ENCODE peak calls at places on chromosome 5, in four cellular contexts. Z is K562, D is HepG2, S is GM12878. P is an unnamed sample.

GRCh38 chr5:64026493-64026892 is 64.2 kb upstream of the HTR1A start:
- DNase-seq in S (no peak), D (no peak), Z (no peak), P (no peak)

GRCh38 chr5:172845190-172845975 is 11.3 kb downstream of the ERGIC1 start:
- DNase-seq in D (no peak), S (no peak), Z (no peak), P (no peak)

GRCh38 chr5:15550502-15551115 is 50.6 kb downstream of the FBXL7 start:
- DNase-seq in Z (no peak), S (no peak), D (no peak), P (no peak)

GRCh38 chr5:68544656-68545565 is 329.4 kb downstream of the PIK3R1 start:
- DNase-seq in S (no peak), D (no peak), Z (no peak), P (no peak)

GRCh38 chr5:160438316-160439204 is 16.9 kb downstream of the PTTG1 start:
- DNase-seq in S (peak), D (peak), Z (peak), P (peak)

GRCh38 chr5:105508519-105508918 is 1945.9 kb upstream of the NUDT12 start:
- DNase-seq in Z (no peak), S (no peak), D (no peak), P (no peak)

GRCh38 chr5:17289681-17290619 is 72.5 kb downstream of the BASP1 start:
- DNase-seq in D (no peak), S (no peak), Z (no peak), P (no peak)

GRCh38 chr5:55096186-55096585 is 6.3 kb upstream of the GZMA start:
- DNase-seq in D (no peak), Z (no peak), S (no peak), P (no peak)

GRCh38 chr5:110270-110888 is 18.4 kb downstream of the PLEKHG4B start:
- DNase-seq in S (no peak), D (no peak), Z (no peak), P (no peak)

GRCh38 chr5:134006119-134006514 is 1.3 kb upstream of the VDAC1 start:
- DNase-seq in S (no peak), D (no peak), Z (no peak), P (no peak)

GRCh38 chr5:154346427-154346826 is 99.4 kb upstream of the SAP30L start:
- DNase-seq in S (no peak), D (no peak), Z (no peak), P (no peak)

GRCh38 chr5:180284161-180284560 is 7.7 kb downstream of the MAPK9 start:
- DNase-seq in D (no peak), Z (no peak), S (no peak), P (no peak)

GRCh38 chr5:145943674-145944121 is 7.3 kb downstream of the SH3RF2 start:
- DNase-seq in S (no peak), Z (no peak), D (no peak), P (no peak)

GRCh38 chr5:148843510-148844318 is 17.3 kb downstream of the ADRB2 start:
- DNase-seq in S (no peak), D (no peak), Z (no peak), P (no peak)

GRCh38 chr5:111859533-111860270 is 102.7 kb upstream of the NREP start:
- DNase-seq in Z (no peak), D (no peak), S (no peak), P (no peak)

GRCh38 chr5:126492939-126493338 is 69.7 kb downstream of the GRAMD2B start:
- DNase-seq in D (peak), S (no peak), Z (peak), P (no peak)

GRCh38 chr5:179494774-179495173 is 55.6 kb upstream of the RUFY1 start:
- DNase-seq in D (no peak), Z (no peak), S (no peak), P (no peak)

GRCh38 chr5:44779167-44779566 is 29.6 kb upstream of the MRPS30 start:
- DNase-seq in S (no peak), Z (no peak), D (no peak), P (no peak)

GRCh38 chr5:9108156-9108555 is 437.7 kb downstream of the SEMA5A start:
- DNase-seq in Z (no peak), S (no peak), D (no peak), P (peak)

GRCh38 chr5:97534166-97534565 is 351.1 kb upstream of the RIOK2 start:
- DNase-seq in D (peak), S (no peak), Z (peak), P (peak)

GRCh38 chr5:178309271-178310008 is 76.8 kb upstream of the PHYKPL start:
- DNase-seq in Z (no peak), D (no peak), S (no peak), P (no peak)

GRCh38 chr5:37275521-37275920 is 26.3 kb upstream of the CPLANE1 start:
- DNase-seq in S (no peak), D (peak), Z (no peak), P (no peak)

GRCh38 chr5:102049517-102049916 is 246.6 kb downstream of the SLCO4C1 start:
- DNase-seq in S (no peak), D (no peak), Z (no peak), P (no peak)

GRCh38 chr5:135857630-135858311 is 23.3 kb downstream of the SLC25A48 start:
- DNase-seq in Z (no peak), D (no peak), S (no peak), P (no peak)

GRCh38 chr5:109485030-109485429 is 75.3 kb upstream of the PJA2 start:
- DNase-seq in Z (peak), S (no peak), D (peak), P (peak)

GRCh38 chr5:145847499-145848497 is 12.7 kb upstream of the PRELID2 start:
- DNase-seq in Z (no peak), D (no peak), S (no peak), P (no peak)

GRCh38 chr5:172666251-172666650 is 25.2 kb downstream of the NEURL1B start:
- DNase-seq in S (no peak), D (peak), Z (peak), P (no peak)

GRCh38 chr5:61951295-61951694 is 354.7 kb upstream of the KIF2A start:
- DNase-seq in Z (no peak), S (no peak), D (no peak), P (no peak)

GRCh38 chr5:21810737-21811316 is 1042.3 kb downstream of the CDH12 start:
- DNase-seq in D (peak), Z (peak), S (no peak), P (no peak)

GRCh38 chr5:150172147-150172546 is 5.6 kb downstream of the CDX1 start:
- DNase-seq in S (no peak), Z (no peak), D (no peak), P (no peak)

GRCh38 chr5:81140942-81141341 is 92.2 kb upstream of the CKMT2 start:
- DNase-seq in D (no peak), S (no peak), Z (no peak), P (peak)

GRCh38 chr5:110736763-110737162 is 2.0 kb upstream of the SLC25A46 start:
- DNase-seq in S (no peak), D (no peak), Z (no peak), P (no peak)

GRCh38 chr5:20680718-20681302 is 692.8 kb upstream of the CDH18 start:
- DNase-seq in S (no peak), Z (no peak), D (no peak), P (no peak)

GRCh38 chr5:78768781-78769380 is 120.3 kb upstream of the LHFPL2 start:
- DNase-seq in S (no peak), D (no peak), Z (no peak), P (no peak)

GRCh38 chr5:172932313-172933017 is 26.8 kb upstream of the RPL26L1 start:
- DNase-seq in S (no peak), D (peak), Z (peak), P (peak)

GRCh38 chr5:87258507-87258906 is 9.2 kb upstream of the RASA1 start:
- DNase-seq in Z (no peak), S (no peak), D (no peak), P (no peak)
- TF ChIP-seq TAF1 in Z (no peak), S (no peak), D (no peak), P (no peak)

DNA sequence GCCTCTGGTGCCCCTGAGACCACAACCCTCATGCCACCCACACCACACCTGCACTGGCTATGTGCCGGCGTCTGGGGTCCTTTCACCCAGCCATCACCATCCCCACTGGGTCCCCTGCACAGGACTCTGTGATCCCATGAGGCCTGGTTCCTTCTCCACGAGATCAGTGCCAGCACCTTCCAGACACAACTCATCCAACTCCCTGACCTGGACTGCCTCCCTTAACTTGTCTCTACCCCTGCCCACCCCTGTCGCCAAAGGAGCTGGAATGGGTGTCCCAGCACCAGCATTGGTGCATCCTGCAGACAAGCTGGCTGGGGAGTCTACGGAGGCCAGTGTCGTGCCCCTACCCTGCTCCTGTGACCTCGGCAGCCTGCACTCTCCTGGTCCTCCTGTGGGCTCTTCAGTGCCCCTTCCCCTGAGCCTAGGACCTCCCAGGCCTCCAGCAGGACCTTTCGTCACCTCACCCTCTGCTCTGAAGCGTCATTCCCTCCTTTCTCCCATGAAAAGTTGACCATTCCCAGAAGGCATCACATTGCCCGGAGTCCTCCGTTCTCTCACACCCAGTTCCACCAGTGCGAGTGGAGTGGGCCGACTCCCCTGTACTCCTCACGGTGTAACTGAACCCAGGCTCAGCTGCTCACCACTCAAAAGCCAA is 87.7 kb downstream of the NSUN2 start:
- DNase-seq in D (no peak), Z (no peak), S (no peak), P (no peak)
- TF ChIP-seq FOXM1 in D (no peak), Z (no peak), S (no peak), P (no peak)

GRCh38 chr5:159049844-159050318 is 49.8 kb downstream of the EBF1 start:
- DNase-seq in S (no peak), D (no peak), Z (no peak), P (peak)
- TF ChIP-seq TAF1 in S (no peak), D (no peak), Z (no peak), P (no peak)

DNA sequence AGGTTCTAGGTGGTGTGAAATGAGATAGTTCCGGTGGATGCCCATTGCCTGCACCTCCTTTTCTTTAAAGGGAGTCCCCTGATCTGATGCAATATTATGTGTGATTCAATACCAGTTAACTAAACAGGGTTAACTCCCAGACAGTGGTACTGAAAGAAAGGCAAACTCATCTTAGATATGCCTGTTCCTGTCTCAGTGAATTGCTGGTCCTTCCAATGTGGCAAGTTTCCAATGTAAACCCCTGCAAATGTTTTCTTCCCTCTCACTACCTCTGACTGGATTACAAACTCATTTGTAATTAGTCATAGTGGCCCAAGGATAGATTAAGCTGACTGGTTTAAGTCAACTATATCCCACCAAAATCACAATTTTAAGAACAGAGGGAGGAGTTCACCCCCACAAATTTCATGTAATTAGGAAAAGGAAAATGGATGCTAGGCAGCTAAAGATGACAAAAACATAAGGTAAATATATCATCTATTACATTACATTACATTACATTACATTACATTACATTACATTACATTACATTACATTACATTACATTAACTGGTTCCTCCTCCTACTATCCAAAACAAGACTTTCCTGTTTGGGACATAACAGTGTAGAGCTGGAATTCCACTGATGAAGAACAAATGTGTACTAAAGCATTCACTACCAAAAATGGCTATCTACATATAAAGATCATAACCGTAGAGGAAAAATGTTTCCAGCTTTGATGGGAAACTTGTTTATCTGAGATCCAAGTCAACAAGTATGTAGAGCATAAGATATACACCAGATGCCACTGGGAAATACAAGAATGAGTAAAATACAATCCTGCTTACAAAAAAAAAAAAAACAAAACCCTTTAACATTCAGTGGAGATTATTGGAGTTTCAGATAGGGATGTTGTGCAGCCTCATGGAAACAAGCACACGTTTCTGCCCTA is 121.5 kb upstream of the SNX2 start:
- DNase-seq in Z (no peak), S (no peak), D (no peak), P (no peak)
- TF ChIP-seq FOXM1 in Z (no peak), S (no peak), D (no peak), P (no peak)

GRCh38 chr5:176542596-176543427 is 5.6 kb upstream of the RNF44 start:
- DNase-seq in S (no peak), D (no peak), Z (peak), P (peak)

GRCh38 chr5:176541338-176542134 is 4.3 kb upstream of the RNF44 start:
- DNase-seq in D (peak), Z (peak), S (no peak), P (no peak)

GRCh38 chr5:176542135-176542595 is 5.0 kb upstream of the RNF44 start:
- DNase-seq in S (no peak), D (no peak), Z (peak), P (no peak)

GRCh38 chr5:176545388-176545736 is 3.8 kb upstream of the CDHR2 start:
- DNase-seq in D (no peak), Z (no peak), S (no peak), P (no peak)

GRCh38 chr5:176543428-176544182 is 5.5 kb upstream of the CDHR2 start:
- DNase-seq in S (no peak), Z (peak), D (no peak), P (peak)
- TF ChIP-seq TAF1 in S (no peak), Z (peak), D (no peak), P (no peak)

DNA sequence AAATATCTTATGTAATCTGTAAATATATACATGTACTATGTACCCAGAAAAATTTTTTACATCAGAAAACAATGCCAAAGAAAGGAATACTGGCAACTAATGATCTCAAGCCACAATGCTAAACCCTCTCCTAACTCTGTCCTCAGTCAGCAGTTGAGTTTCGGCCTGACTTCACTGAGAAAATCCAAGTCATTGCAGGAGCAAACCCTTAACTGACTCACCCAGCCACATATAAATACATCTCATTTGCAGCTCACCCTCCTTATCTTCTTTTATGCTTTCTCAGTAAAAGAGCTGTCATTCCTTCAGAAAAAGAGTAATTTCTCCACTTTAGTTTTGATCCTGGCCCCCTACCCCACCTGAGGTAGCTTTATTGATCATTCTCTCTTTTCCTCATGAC is 46.1 kb upstream of the TMED7 start:
- DNase-seq in S (no peak), D (no peak), Z (no peak), P (no peak)
- TF ChIP-seq FOXM1 in S (no peak), D (no peak), Z (no peak), P (no peak)

GRCh38 chr5:170233358-170233892 is 640 bp downstream of the C5orf58 start:
- DNase-seq in S (no peak), D (no peak), Z (no peak), P (no peak)

GRCh38 chr5:170238456-170238855 is 5.7 kb downstream of the C5orf58 start:
- DNase-seq in Z (no peak), D (no peak), S (no peak), P (no peak)

GRCh38 chr5:170228756-170229459 is 3.9 kb upstream of the C5orf58 start:
- DNase-seq in Z (no peak), S (no peak), D (no peak), P (no peak)

GRCh38 chr5:170235881-170236864 is 3.4 kb downstream of the C5orf58 start:
- DNase-seq in D (no peak), Z (no peak), S (no peak), P (no peak)

DNA sequence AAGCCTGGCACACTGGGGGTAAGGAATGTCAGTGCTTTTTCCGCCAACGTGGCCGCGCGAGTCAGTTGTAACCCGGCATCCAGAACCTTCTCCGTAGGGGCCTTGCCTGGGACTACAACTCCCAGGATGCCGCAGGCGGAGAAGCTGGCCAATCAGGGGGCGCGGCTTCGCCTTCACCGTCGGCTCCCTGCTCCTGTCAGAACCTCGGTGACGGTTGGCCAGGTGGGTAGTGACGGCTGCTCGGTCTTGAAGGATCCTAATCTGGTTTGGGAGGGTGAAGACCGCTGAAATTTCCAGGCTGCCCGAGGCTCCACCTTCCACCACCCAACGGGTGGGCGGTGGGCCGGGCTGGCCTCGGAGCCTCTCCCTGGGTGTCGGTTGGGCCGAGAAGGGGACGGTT is at the start of gene C5orf58:
- DNase-seq in S (no peak), D (no peak), Z (peak), P (no peak)
- TF ChIP-seq TAF1 in S (no peak), D (no peak), Z (no peak), P (no peak)

P was measured in SK-N-SH.